ENCODE peak calls at places on chromosomes 1 and 21, in five cellular contexts. One of them, this sample, is unnamed.

GRCh38 chr1:66557157-66557556 is 23.2 kb downstream of the SGIP1 start:
- DNase-seq in stimulated activated CD8-positive, alpha-beta memory T cell treated with anti-CD3 and anti-CD28 coated beads, Interleukin-12 subunit alpha, Interleukin-12 subunit beta, amount 100 ng/mL, for 1 hour: no peak
- DNase-seq in mucosa of descending colon: no peak
- DNase-seq in smooth muscle cell of the brain vasculature: no peak
- DNase-seq in CD8-positive, alpha-beta T cell: no peak
- DNase-seq in this sample: no peak

GRCh38 chr1:8541961-8542521 is 224.1 kb downstream of the SLC45A1 start:
- DNase-seq in stimulated activated CD8-positive, alpha-beta memory T cell treated with anti-CD3 and anti-CD28 coated beads, Interleukin-12 subunit alpha, Interleukin-12 subunit beta, amount 100 ng/mL, for 1 hour: no peak
- DNase-seq in smooth muscle cell of the brain vasculature: no peak
- DNase-seq in mucosa of descending colon: no peak
- DNase-seq in CD8-positive, alpha-beta T cell: no peak
- DNase-seq in this sample: peak; percentile 78

GRCh38 chr1:15738416-15739113 is 2.5 kb downstream of the SLC25A34 start:
- DNase-seq in mucosa of descending colon: no peak
- DNase-seq in smooth muscle cell of the brain vasculature: no peak
- DNase-seq in CD8-positive, alpha-beta T cell: peak; percentile 10
- DNase-seq in stimulated activated CD8-positive, alpha-beta memory T cell treated with anti-CD3 and anti-CD28 coated beads, Interleukin-12 subunit alpha, Interleukin-12 subunit beta, amount 100 ng/mL, for 1 hour: no peak
- DNase-seq in this sample: no peak

GRCh38 chr1:54998100-54998499 is 633 bp upstream of the BSND start:
- DNase-seq in CD8-positive, alpha-beta T cell: no peak
- DNase-seq in stimulated activated CD8-positive, alpha-beta memory T cell treated with anti-CD3 and anti-CD28 coated beads, Interleukin-12 subunit alpha, Interleukin-12 subunit beta, amount 100 ng/mL, for 1 hour: no peak
- DNase-seq in smooth muscle cell of the brain vasculature: no peak
- DNase-seq in mucosa of descending colon: no peak
- DNase-seq in this sample: no peak

GRCh38 chr1:206470692-206471414 is 577 bp downstream of the IKBKE start:
- DNase-seq in smooth muscle cell of the brain vasculature: no peak
- DNase-seq in CD8-positive, alpha-beta T cell: peak; percentile 48
- DNase-seq in stimulated activated CD8-positive, alpha-beta memory T cell treated with anti-CD3 and anti-CD28 coated beads, Interleukin-12 subunit alpha, Interleukin-12 subunit beta, amount 100 ng/mL, for 1 hour: no peak
- DNase-seq in mucosa of descending colon: no peak
- DNase-seq in this sample: peak; percentile 79

GRCh38 chr21:44727757-44728156 is 16.4 kb upstream of the TSPEAR start:
- DNase-seq in CD8-positive, alpha-beta T cell: no peak
- DNase-seq in smooth muscle cell of the brain vasculature: no peak
- DNase-seq in mucosa of descending colon: no peak
- DNase-seq in stimulated activated CD8-positive, alpha-beta memory T cell treated with anti-CD3 and anti-CD28 coated beads, Interleukin-12 subunit alpha, Interleukin-12 subunit beta, amount 100 ng/mL, for 1 hour: no peak
- DNase-seq in this sample: no peak

GRCh38 chr1:168340796-168341510 is 60.3 kb downstream of the TBX19 start:
- DNase-seq in mucosa of descending colon: no peak
- DNase-seq in stimulated activated CD8-positive, alpha-beta memory T cell treated with anti-CD3 and anti-CD28 coated beads, Interleukin-12 subunit alpha, Interleukin-12 subunit beta, amount 100 ng/mL, for 1 hour: no peak
- DNase-seq in CD8-positive, alpha-beta T cell: no peak
- DNase-seq in smooth muscle cell of the brain vasculature: no peak
- DNase-seq in this sample: no peak

GRCh38 chr1:94425821-94426484 is 7.8 kb downstream of the ABCD3 start:
- DNase-seq in CD8-positive, alpha-beta T cell: no peak
- DNase-seq in mucosa of descending colon: no peak
- DNase-seq in stimulated activated CD8-positive, alpha-beta memory T cell treated with anti-CD3 and anti-CD28 coated beads, Interleukin-12 subunit alpha, Interleukin-12 subunit beta, amount 100 ng/mL, for 1 hour: no peak
- DNase-seq in smooth muscle cell of the brain vasculature: no peak
- DNase-seq in this sample: no peak